ENCODE peak calls at places on chromosomes 12 and 14, in four cellular contexts. O, C, A and P are unnamed samples.

GRCh38 chr14:61927521-61927920 is 165.3 kb downstream of the SNAPC1 start:
- DNase-seq in C (no peak), A (no peak), O (no peak), P (no peak)

GRCh38 chr12:61188801-61189595 is 1071.2 kb upstream of the USP15 start:
- DNase-seq in A (no peak), O (no peak), C (no peak), P (no peak)

GRCh38 chr12:46843811-46844210 is 18.0 kb upstream of the SLC38A4 start:
- DNase-seq in C (no peak), O (no peak), A (no peak), P (no peak)

GRCh38 chr14:88422036-88422435 is 36.6 kb downstream of the SPATA7 start:
- DNase-seq in A (no peak), O (no peak), C (no peak), P (no peak)

GRCh38 chr12:57760347-57760982 is 5.6 kb downstream of the MARCHF9 start:
- DNase-seq in A (no peak), C (no peak), O (no peak), P (no peak)

GRCh38 chr14:55851961-55852360 is 266.2 kb upstream of the PELI2 start:
- DNase-seq in C (no peak), A (no peak), O (no peak), P (no peak)

GRCh38 chr12:29350080-29350479 is 30.9 kb downstream of the ERGIC2 start:
- DNase-seq in C (peak; percentile 56), A (no peak), O (no peak), P (no peak)

GRCh38 chr14:46574236-46574970 is 77.2 kb downstream of the RPL10L start:
- DNase-seq in O (no peak), A (no peak), C (no peak), P (no peak)

GRCh38 chr12:110424237-110424636 is 20.7 kb upstream of the ANAPC7 start:
- DNase-seq in A (no peak), O (no peak), C (no peak), P (no peak)

GRCh38 chr14:38174721-38175120 is 33.0 kb upstream of the SSTR1 start:
- DNase-seq in C (no peak), A (no peak), O (no peak), P (no peak)

GRCh38 chr12:96354326-96354725 is 45.9 kb downstream of the CDK17 start:
- DNase-seq in C (no peak), A (no peak), O (no peak), P (no peak)